ENCODE peak calls at places on chromosomes 1 and 21, in nine cellular contexts. I is naive thymus-derived CD4-positive, alpha-beta T cell; K is Karpas-422; H is adrenal gland; T is K562; P is pancreas; G is right cardiac atrium; C is stomach; X is CD8-positive, alpha-beta memory T cell. F is an unnamed sample.

GRCh38 chr1:20430355-20431290 is 55.4 kb downstream of the CAMK2N1 start:
- DNase-seq in I (peak), K (peak), H (peak), T (peak), P (no peak), G (no peak), C (no peak), X (peak), F (peak)

GRCh38 chr1:55938376-55938850 is 641.0 kb downstream of the PLPP3 start:
- DNase-seq in I (no peak), K (no peak), H (no peak), T (no peak), P (no peak), G (peak), C (no peak), X (no peak), F (no peak)

GRCh38 chr1:113860891-113861290 is 10.6 kb downstream of the PTPN22 start:
- DNase-seq in I (no peak), K (no peak), H (no peak), T (no peak), P (no peak), G (no peak), C (no peak), X (no peak), F (no peak)

GRCh38 chr1:226737819-226738420 is 1.2 kb downstream of the ITPKB start:
- DNase-seq in I (peak), K (peak), H (peak), T (no peak), P (peak), G (peak), C (peak), X (peak), F (no peak)

GRCh38 chr1:42765271-42765670 is 1.6 kb downstream of the P3H1 start:
- DNase-seq in I (no peak), K (no peak), H (no peak), T (no peak), P (no peak), G (no peak), C (no peak), X (no peak), F (no peak)

GRCh38 chr1:94314222-94314858 is 77.0 kb upstream of the ARHGAP29 start:
- DNase-seq in I (no peak), K (no peak), H (no peak), T (no peak), P (no peak), G (no peak), C (no peak), X (no peak), F (no peak)

GRCh38 chr1:7993593-7994479 is 32.3 kb downstream of the ERRFI1 start:
- DNase-seq in I (no peak), K (no peak), H (no peak), T (no peak), P (no peak), G (no peak), C (no peak), X (no peak), F (no peak)

GRCh38 chr1:168520052-168520751 is 23.6 kb downstream of the XCL2 start:
- DNase-seq in I (no peak), K (no peak), H (no peak), T (no peak), P (no peak), G (no peak), C (no peak), X (peak), F (no peak)

GRCh38 chr1:109632671-109633346 is 13.2 kb downstream of the AMPD2 start:
- DNase-seq in I (no peak), K (no peak), H (peak), T (no peak), P (peak), G (peak), C (peak), X (no peak), F (no peak)

GRCh38 chr1:20785907-20786309 is 1.2 kb downstream of the HP1BP3 start:
- DNase-seq in I (no peak), K (peak), H (no peak), T (peak), P (no peak), G (no peak), C (no peak), X (no peak), F (no peak)

GRCh38 chr1:31166462-31166861 is 73.2 kb downstream of the NKAIN1 start:
- DNase-seq in I (no peak), K (no peak), H (no peak), T (peak), P (no peak), G (no peak), C (no peak), X (no peak), F (no peak)

DNA sequence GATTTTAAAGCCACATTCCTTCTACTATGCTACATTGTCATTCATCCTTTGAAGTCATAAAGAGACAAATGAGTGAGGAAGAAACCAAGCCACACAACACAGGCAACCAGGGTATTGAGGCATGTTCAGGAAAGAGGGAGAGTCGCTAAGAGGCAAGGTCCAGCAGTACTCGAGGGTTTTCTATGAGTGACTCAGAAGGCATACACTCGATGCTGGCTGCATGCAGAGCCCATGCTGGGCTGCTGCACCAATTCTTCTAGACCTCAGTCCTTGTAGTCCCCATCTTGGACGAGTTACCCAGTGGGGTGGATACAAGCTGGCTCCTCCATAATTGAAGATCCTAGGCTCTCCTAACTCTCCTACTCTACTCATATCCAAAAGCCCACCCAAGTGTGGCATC is 57.6 kb downstream of the OLFML2B start:
- DNase-seq in I (no peak), K (no peak), H (no peak), T (no peak), P (no peak), G (no peak), C (no peak), X (no peak), F (no peak)
- H3K27ac ChIP-seq in I (no peak), K (no peak), H (no peak), T (no peak), P (no peak), G (no peak), C (no peak), X (no peak), F (no peak)

GRCh38 chr1:39393645-39394044 is 97.8 kb upstream of the BMP8A start:
- DNase-seq in I (no peak), K (no peak), H (no peak), T (no peak), P (no peak), G (no peak), C (no peak), X (no peak), F (no peak)

GRCh38 chr1:39391741-39392679 is 99.4 kb upstream of the BMP8A start:
- DNase-seq in I (no peak), K (no peak), H (peak), T (peak), P (peak), G (peak), C (no peak), X (no peak), F (no peak)

GRCh38 chr1:39394598-39394997 is 96.8 kb upstream of the BMP8A start:
- DNase-seq in I (no peak), K (no peak), H (peak), T (no peak), P (peak), G (no peak), C (no peak), X (peak), F (no peak)

GRCh38 chr1:39394059-39394458 is 97.4 kb upstream of the BMP8A start:
- DNase-seq in I (no peak), K (no peak), H (no peak), T (no peak), P (no peak), G (no peak), C (no peak), X (no peak), F (no peak)

GRCh38 chr1:39392851-39393573 is 98.4 kb upstream of the BMP8A start:
- DNase-seq in I (no peak), K (no peak), H (no peak), T (no peak), P (no peak), G (no peak), C (no peak), X (no peak), F (no peak)
- H3K27ac ChIP-seq in I (no peak), K (no peak), H (peak), T (peak), P (peak), G (peak), C (peak), X (no peak), F (peak)

GRCh38 chr1:150999051-150999674 is 7.5 kb downstream of the MINDY1 start:
- DNase-seq in I (no peak), K (no peak), H (no peak), T (peak), P (no peak), G (no peak), C (no peak), X (no peak), F (no peak)
- H3K27ac ChIP-seq in I (peak), K (no peak), H (no peak), T (peak), P (no peak), G (no peak), C (no peak), X (peak), F (peak)

DNA sequence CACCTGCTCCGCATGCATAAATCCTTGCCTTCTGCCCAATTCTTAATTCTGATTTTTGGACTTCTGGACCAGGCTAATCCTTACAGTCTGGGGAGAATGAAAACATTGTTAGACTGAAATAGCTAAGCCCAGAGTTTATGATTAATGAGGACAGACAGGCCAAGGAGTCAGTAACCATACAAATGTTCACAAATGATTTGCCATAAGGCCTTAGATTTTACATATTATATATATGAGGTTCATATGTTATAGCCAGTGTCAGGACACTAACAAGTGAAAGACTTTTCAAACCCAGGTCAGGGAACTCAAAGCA is 45.5 kb upstream of the FBXO28 start:
- DNase-seq in I (no peak), K (no peak), H (no peak), T (no peak), P (no peak), G (no peak), C (no peak), X (no peak), F (no peak)
- H3K27ac ChIP-seq in I (no peak), K (no peak), H (no peak), T (no peak), P (no peak), G (no peak), C (no peak), X (no peak), F (no peak)

DNA sequence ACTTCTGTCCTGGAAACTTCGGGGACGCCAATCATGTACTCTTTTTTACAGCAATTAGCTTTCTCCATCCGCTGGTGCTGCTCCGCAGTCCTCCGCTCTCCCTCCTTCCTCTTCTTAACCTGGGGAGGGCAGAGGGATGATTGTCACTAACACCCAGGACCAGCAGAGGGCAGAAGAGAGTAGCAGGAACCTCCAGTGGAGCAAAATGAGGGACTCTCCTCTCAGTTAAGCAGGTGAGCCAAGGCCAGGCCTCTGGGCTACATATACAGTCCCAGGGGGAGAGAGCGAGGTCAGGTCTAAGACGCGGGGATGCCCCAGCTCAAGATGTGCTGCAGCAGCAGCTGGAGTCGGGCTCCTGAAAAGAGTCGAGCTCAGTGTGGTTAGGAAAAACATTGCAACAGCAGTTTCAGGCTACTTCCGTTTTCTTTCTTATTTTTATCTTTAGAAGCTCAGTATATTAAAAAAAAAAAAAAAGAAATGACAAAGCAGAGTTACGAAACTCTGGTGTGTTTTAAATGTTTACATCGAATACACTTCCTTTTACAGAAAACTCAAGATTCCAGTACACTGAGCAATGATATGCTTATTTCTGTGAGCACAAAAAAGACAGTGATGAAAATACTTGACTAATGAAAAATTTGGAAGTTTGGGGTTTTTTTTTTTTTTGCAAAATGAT is 25.7 kb upstream of the NLRP3 start:
- DNase-seq in I (peak), K (peak), H (peak), T (peak), P (peak), G (peak), C (peak), X (peak), F (peak)
- H3K27ac ChIP-seq in I (peak), K (no peak), H (peak), T (no peak), P (no peak), G (no peak), C (no peak), X (no peak), F (no peak)

GRCh38 chr1:153519242-153519641 is 16.5 kb downstream of the S100A6 start:
- DNase-seq in I (no peak), K (no peak), H (no peak), T (no peak), P (no peak), G (no peak), C (no peak), X (no peak), F (no peak)
- H3K27ac ChIP-seq in I (no peak), K (no peak), H (no peak), T (no peak), P (no peak), G (no peak), C (no peak), X (no peak), F (no peak)

GRCh38 chr1:219324171-219324570 is 150.5 kb downstream of the LYPLAL1 start:
- DNase-seq in I (no peak), K (no peak), H (no peak), T (no peak), P (no peak), G (no peak), C (no peak), X (no peak), F (no peak)

GRCh38 chr1:219323426-219323825 is 149.7 kb downstream of the LYPLAL1 start:
- DNase-seq in I (no peak), K (no peak), H (no peak), T (no peak), P (no peak), G (no peak), C (no peak), X (no peak), F (no peak)

GRCh38 chr1:219324629-219325367 is 151.1 kb downstream of the LYPLAL1 start:
- DNase-seq in I (no peak), K (no peak), H (no peak), T (no peak), P (no peak), G (no peak), C (no peak), X (no peak), F (no peak)

GRCh38 chr1:219325368-219325742 is 151.7 kb downstream of the LYPLAL1 start:
- DNase-seq in I (no peak), K (no peak), H (no peak), T (no peak), P (no peak), G (no peak), C (no peak), X (no peak), F (no peak)

GRCh38 chr1:219322766-219323165 is 149.1 kb downstream of the LYPLAL1 start:
- DNase-seq in I (no peak), K (no peak), H (no peak), T (no peak), P (no peak), G (no peak), C (no peak), X (no peak), F (no peak)
- H3K27ac ChIP-seq in I (no peak), K (no peak), H (no peak), T (no peak), P (no peak), G (no peak), C (no peak), X (no peak), F (no peak)

DNA sequence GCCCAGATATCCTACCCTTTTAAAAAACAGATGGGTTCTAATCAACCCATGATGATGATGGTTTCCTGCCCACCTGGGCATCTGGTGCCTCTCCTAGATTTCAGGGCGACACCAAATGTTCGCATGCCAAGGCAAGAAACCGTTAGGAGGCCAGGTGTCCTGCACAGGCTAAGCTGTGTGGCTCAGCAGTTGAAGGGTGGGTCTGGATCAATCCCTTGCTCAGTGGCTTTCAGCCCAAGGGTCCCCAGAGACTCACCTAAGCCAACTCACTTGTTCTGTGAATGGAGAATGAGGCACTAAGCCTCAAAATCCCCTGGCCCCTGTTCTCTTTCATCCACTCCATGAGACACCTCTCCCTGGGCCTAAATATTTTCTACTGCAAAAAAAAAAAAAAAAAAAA is 169.1 kb upstream of the EDN2 start:
- DNase-seq in I (no peak), K (no peak), H (no peak), T (no peak), P (no peak), G (no peak), C (no peak), X (no peak), F (no peak)
- H3K27ac ChIP-seq in I (no peak), K (no peak), H (no peak), T (no peak), P (no peak), G (no peak), C (no peak), X (no peak), F (no peak)

GRCh38 chr21:46125846-46126301 is 28.0 kb downstream of the COL6A2 start:
- DNase-seq in I (no peak), K (no peak), H (no peak), T (no peak), P (no peak), G (peak), C (peak), X (no peak), F (no peak)
- H3K27ac ChIP-seq in I (no peak), K (no peak), H (no peak), T (no peak), P (no peak), G (no peak), C (no peak), X (no peak), F (no peak)

GRCh38 chr21:17731554-17731953 is 87.6 kb downstream of the C21orf91 start:
- DNase-seq in I (no peak), K (no peak), H (no peak), T (no peak), P (no peak), G (no peak), C (no peak), X (no peak), F (no peak)
- H3K27ac ChIP-seq in I (no peak), K (no peak), H (no peak), T (no peak), P (no peak), G (no peak), C (no peak), X (no peak), F (no peak)

F was measured in substantia nigra.